ENCODE peak calls at places on chromosomes 7 and 10, in seven cellular contexts. Q is mesendoderm, T is IMR-90, X is H9, R is trophoblast cell, P is mesenchymal stem cell, Y is H1. A is an unnamed sample.

GRCh38 chr10:27884185-27884630 is 114.7 kb downstream of the ODAD2 start:
- DNase-seq in Y (no peak), X (no peak), Q (no peak), P (no peak), R (no peak), T (no peak), A (no peak)

GRCh38 chr10:123392182-123392930 is 238.2 kb downstream of the BUB3 start:
- DNase-seq in X (no peak), Q (no peak), Y (no peak), T (no peak), P (no peak), R (no peak), A (no peak)

GRCh38 chr7:157519246-157519645 is 182.4 kb downstream of the DNAJB6 start:
- DNase-seq in Q (no peak), P (no peak), X (no peak), T (no peak), Y (no peak), R (no peak), A (no peak)

GRCh38 chr10:89158446-89158845 is 48.7 kb downstream of the CH25H start:
- DNase-seq in Y (no peak), P (no peak), T (peak; percentile 31), X (no peak), Q (no peak), R (no peak), A (no peak)

GRCh38 chr7:13920053-13920697 is 69.3 kb downstream of the ETV1 start:
- DNase-seq in P (peak; percentile 100), X (no peak), R (peak; percentile 31), Q (peak; percentile 40), T (peak; percentile 100), Y (peak; percentile 10), A (peak; percentile 91)

GRCh38 chr10:79937661-79938226 is 11.2 kb downstream of the SFTPD start:
- DNase-seq in T (no peak), Y (no peak), R (no peak), X (peak; percentile 9), Q (no peak), P (no peak), A (no peak)

GRCh38 chr7:113840954-113841353 is 77.9 kb downstream of the PPP1R3A start:
- DNase-seq in R (no peak), T (no peak), Y (no peak), P (no peak), Q (no peak), X (no peak), A (no peak)

GRCh38 chr10:5775705-5776104 is 37.5 kb downstream of the GDI2 start:
- DNase-seq in Y (no peak), P (no peak), X (no peak), Q (no peak), T (no peak), R (no peak), A (no peak)

GRCh38 chr7:149714081-149714909 is 59.1 kb downstream of the ZNF467 start:
- DNase-seq in T (peak; percentile 82), Q (peak; percentile 96), P (peak; percentile 85), R (peak; percentile 84), Y (peak; percentile 65), X (peak; percentile 92), A (peak; percentile 93)

GRCh38 chr7:93350338-93350737 is 118.2 kb downstream of the VPS50 start:
- DNase-seq in Q (no peak), T (no peak), P (no peak), X (no peak), Y (no peak), R (peak; percentile 24), A (no peak)

GRCh38 chr7:36809510-36809909 is 85.2 kb upstream of the AOAH start:
- DNase-seq in T (no peak), Q (no peak), Y (no peak), X (no peak), P (no peak), R (no peak), A (no peak)

GRCh38 chr7:34677491-34677890 is 19.5 kb downstream of the NPSR1 start:
- DNase-seq in R (no peak), Y (no peak), P (no peak), T (no peak), Q (peak; percentile 37), X (no peak), A (no peak)

GRCh38 chr7:14690075-14690474 is 212.5 kb downstream of the DGKB start:
- DNase-seq in P (no peak), Q (no peak), Y (no peak), R (no peak), X (no peak), T (no peak), A (no peak)

GRCh38 chr7:17236603-17237002 is 61.8 kb upstream of the AHR start:
- DNase-seq in T (peak; percentile 32), X (no peak), Y (no peak), R (no peak), P (no peak), Q (no peak), A (no peak)

GRCh38 chr10:67779455-67780205 is 58.4 kb downstream of the DNAJC12 start:
- DNase-seq in Q (peak; percentile 80), R (peak; percentile 43), P (peak; percentile 78), X (peak; percentile 66), T (peak; percentile 84), Y (no peak), A (peak; percentile 80)

GRCh38 chr7:121620206-121620605 is 224.1 kb upstream of the FAM3C start:
- DNase-seq in Q (no peak), X (no peak), Y (no peak), P (no peak), T (no peak), R (no peak), A (no peak)

GRCh38 chr10:124240721-124241350 is 147.4 kb upstream of the CHST15 start:
- DNase-seq in Q (no peak), P (no peak), T (no peak), X (peak; percentile 50), R (no peak), Y (no peak), A (no peak)

GRCh38 chr10:112963835-112964234 is 13.8 kb downstream of the TCF7L2 start:
- DNase-seq in R (no peak), Y (no peak), T (peak; percentile 40), X (no peak), P (peak; percentile 61), Q (peak; percentile 79), A (no peak)

GRCh38 chr7:46784746-46785145 is 797.2 kb downstream of the TNS3 start:
- DNase-seq in P (peak; percentile 37), Y (no peak), X (no peak), R (no peak), T (peak; percentile 73), Q (peak; percentile 6), A (no peak)

GRCh38 chr7:135831451-135832220 is 83.0 kb upstream of the FAM180A start:
- DNase-seq in T (no peak), Q (no peak), X (no peak), Y (no peak), P (no peak), R (no peak), A (no peak)

DNA sequence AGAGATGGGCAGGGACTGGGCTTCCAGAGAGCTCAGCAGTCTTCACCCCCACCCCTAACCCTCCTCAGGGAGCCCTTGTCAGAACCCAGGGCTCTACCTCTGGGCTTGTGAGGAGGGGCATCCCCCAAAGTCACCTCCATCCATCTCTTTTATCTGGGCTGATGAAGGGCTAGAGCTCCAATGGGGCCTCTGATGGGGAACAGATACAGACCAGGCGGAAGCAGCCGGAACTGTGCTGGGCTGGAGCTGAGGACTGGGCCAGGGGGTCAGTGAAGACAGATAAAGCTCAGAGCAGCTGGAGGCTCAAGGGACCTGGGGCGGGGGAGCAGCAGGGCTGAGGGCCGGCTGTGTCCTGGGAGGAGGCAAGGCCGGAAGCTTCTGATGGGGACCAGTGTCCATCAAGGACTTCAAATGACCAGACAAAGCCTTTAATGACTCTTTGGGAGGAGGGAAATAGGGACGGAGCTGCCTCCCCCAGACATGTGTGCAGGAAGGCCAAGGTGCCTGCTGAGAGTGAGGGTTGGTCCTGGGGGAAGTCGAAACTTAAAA is 10.2 kb downstream of the KAZALD1 start:
- DNase-seq in Q (no peak), X (no peak), T (no peak), P (no peak), R (no peak), Y (no peak), A (no peak)
- H2AK5ac ChIP-seq in Q (no peak overlapping the region), X (no peak overlapping the region), T (no peak overlapping the region), P (no peak overlapping the region), R (no peak overlapping the region), Y (no peak overlapping the region), A (peak overlapping the region; percentile 45)

GRCh38 chr7:69599211-69599878 is 1.1 kb downstream of the AUTS2 start:
- DNase-seq in X (peak; percentile 34), R (no peak), Q (peak; percentile 49), P (peak; percentile 17), T (no peak), Y (no peak), A (peak; percentile 48)
- H2BK5ac ChIP-seq in X (no peak overlapping the region), R (no peak overlapping the region), Q (no peak overlapping the region), P (no peak overlapping the region), T (no peak overlapping the region), Y (no peak overlapping the region), A (peak overlapping the region; percentile 94)

GRCh38 chr7:137395425-137395824 is 51.9 kb upstream of the PTN start:
- DNase-seq in Y (no peak), T (no peak), Q (no peak), P (no peak), X (no peak), R (no peak), A (no peak)
- H3K18ac ChIP-seq in Y (no peak overlapping the region), T (no peak overlapping the region), Q (no peak overlapping the region), P (no peak overlapping the region), X (no peak overlapping the region), R (no peak overlapping the region), A (peak overlapping the region; percentile 33)

GRCh38 chr7:3300651-3301471 is at the start of gene SDK1:
- DNase-seq in T (peak; percentile 85), R (peak; percentile 81), Q (peak; percentile 96), X (peak; percentile 90), Y (peak; percentile 47), P (peak; percentile 91), A (peak; percentile 94)
- H2AK5ac ChIP-seq in T (no peak within 1 kb of the TSS), R (no peak within 1 kb of the TSS), Q (no peak within 1 kb of the TSS), X (no peak within 1 kb of the TSS), Y (no peak within 1 kb of the TSS), P (no peak within 1 kb of the TSS), A (peak within 1 kb of the TSS; percentile 61)

DNA sequence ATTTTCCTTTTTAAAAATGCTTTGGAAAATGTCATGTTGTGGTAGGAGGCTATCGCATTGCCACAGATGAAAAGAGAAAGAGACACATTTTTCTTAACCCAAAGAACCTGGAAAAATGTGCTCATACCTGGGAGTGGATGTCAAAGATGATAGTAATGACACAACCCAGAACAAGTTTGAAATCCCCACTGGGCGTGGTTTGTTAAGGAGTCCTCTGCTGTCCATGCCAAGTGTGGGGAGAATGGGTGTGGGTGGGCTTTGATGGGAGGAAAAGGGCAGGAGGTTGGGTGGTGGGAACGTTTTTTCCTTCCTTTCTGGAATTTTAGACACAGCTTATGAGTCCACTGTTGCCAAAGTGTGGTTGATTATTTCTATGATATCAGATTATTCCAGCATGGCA is 10.9 kb downstream of the OPTN start:
- DNase-seq in R (no peak), Y (no peak), X (no peak), P (no peak), Q (no peak), T (no peak), A (no peak)
- H2BK5ac ChIP-seq in R (no peak overlapping the region), Y (no peak overlapping the region), X (no peak overlapping the region), P (no peak overlapping the region), Q (no peak overlapping the region), T (no peak overlapping the region), A (no peak overlapping the region)

A was measured in neuronal stem cell.